ENCODE peak calls at places on chromosomes 7 and 10, in nine cellular contexts. P is pancreas; J is left lobe of liver; G is dermis microvascular lymphatic vessel endothelial cell; C is activated effector memory CD4-positive, alpha-beta T cell treated with anti-CD3 and anti-CD28 coated beads, Interleukin-2, amount 50 U/mL, for 16 hours; O is activated CD8-positive, alpha-beta T cell treated with anti-CD3 and anti-CD28 coated beads, Interleukin-2, amount 10 ng/mL, durations not matched to agents 7 days and 5 days; W is AG08395; B is HEK293T; U is aorta. I is an unnamed sample.

GRCh38 chr7:92685146-92686042 is 95.2 kb upstream of the FAM133B start:
- DNase-seq in U (no peak), O (peak), W (no peak), G (no peak), J (no peak), C (peak), P (no peak), B (no peak), I (no peak)

GRCh38 chr7:139522830-139523198 is 671 bp upstream of the CLEC2L start:
- DNase-seq in U (no peak), O (no peak), B (no peak), P (no peak), G (no peak), C (no peak), J (no peak), W (no peak), I (no peak)

GRCh38 chr7:157980774-157981173 is 606.8 kb downstream of the PTPRN2 start:
- DNase-seq in U (no peak), B (no peak), J (no peak), P (peak), O (no peak), W (no peak), G (no peak), C (peak), I (no peak)

GRCh38 chr7:86295526-86295925 is 348.2 kb upstream of the GRM3 start:
- DNase-seq in G (no peak), C (no peak), J (no peak), P (no peak), B (peak), U (no peak), W (no peak), O (no peak), I (no peak)

GRCh38 chr10:23351914-23352313 is 7.3 kb upstream of the C10orf67 start:
- DNase-seq in U (no peak), G (no peak), W (no peak), B (no peak), C (no peak), O (no peak), P (no peak), J (no peak), I (no peak)

GRCh38 chr7:137717811-137718271 is 128.9 kb downstream of the DGKI start:
- DNase-seq in O (no peak), B (peak), C (no peak), J (no peak), G (peak), W (no peak), U (peak), P (no peak), I (no peak)

GRCh38 chr7:104548861-104549260 is 220.5 kb downstream of the LHFPL3 start:
- DNase-seq in B (peak), G (peak), J (no peak), O (no peak), C (no peak), U (no peak), W (no peak), P (no peak), I (no peak)

GRCh38 chr10:47259521-47259920 is 40.5 kb upstream of the GDF10 start:
- DNase-seq in J (no peak), B (no peak), O (no peak), U (no peak), W (no peak), G (no peak), C (peak), P (no peak), I (peak)

GRCh38 chr7:14905764-14906163 is 3.2 kb upstream of the DGKB start:
- DNase-seq in B (no peak), P (no peak), W (no peak), J (no peak), C (no peak), U (no peak), G (peak), O (no peak), I (no peak)

GRCh38 chr7:46291601-46292150 is 370.6 kb upstream of the IGFBP3 start:
- DNase-seq in G (peak), J (no peak), W (peak), P (no peak), O (no peak), U (no peak), B (no peak), C (no peak), I (no peak)

GRCh38 chr7:84913731-84914130 is 273.1 kb downstream of the SEMA3D start:
- DNase-seq in J (no peak), P (no peak), G (no peak), O (no peak), C (no peak), W (peak), U (no peak), B (no peak), I (no peak)

GRCh38 chr10:68327889-68328786 is 3.7 kb upstream of the HNRNPH3 start:
- DNase-seq in B (peak), U (no peak), W (peak), P (no peak), O (no peak), J (no peak), C (no peak), G (peak), I (no peak)

GRCh38 chr7:38169862-38170261 is 8.2 kb upstream of the STARD3NL start:
- DNase-seq in O (no peak), W (peak), P (no peak), U (peak), J (no peak), C (no peak), B (no peak), G (peak), I (no peak)

GRCh38 chr7:122528879-122529481 is 169.9 kb downstream of the RNF133 start:
- DNase-seq in B (no peak), J (no peak), G (peak), W (peak), C (no peak), P (no peak), U (no peak), O (no peak), I (no peak)

GRCh38 chr7:17725761-17726160 is 214.5 kb downstream of the SNX13 start:
- DNase-seq in U (no peak), B (no peak), O (no peak), G (no peak), W (peak), P (no peak), J (no peak), C (no peak), I (no peak)

GRCh38 chr10:47222461-47222860 is 77.5 kb upstream of the GDF10 start:
- DNase-seq in O (no peak), J (no peak), U (no peak), C (no peak), B (no peak), G (no peak), W (no peak), P (no peak), I (no peak)

GRCh38 chr7:106283501-106283830 is 1.3 kb downstream of the NAMPT start:
- DNase-seq in P (no peak), C (no peak), O (no peak), U (no peak), W (no peak), J (no peak), B (no peak), G (no peak), I (no peak)

GRCh38 chr7:101783381-101784181 is 33.8 kb upstream of the CUX1 start:
- DNase-seq in J (no peak), P (no peak), B (no peak), W (no peak), O (no peak), U (no peak), G (no peak), C (no peak), I (no peak)

GRCh38 chr7:10257438-10257837 is 716.2 kb upstream of the PHF14 start:
- DNase-seq in C (no peak), O (no peak), J (no peak), G (no peak), W (no peak), B (no peak), U (no peak), P (no peak), I (no peak)

GRCh38 chr10:114271014-114271778 is 32.1 kb downstream of the VWA2 start:
- DNase-seq in J (no peak), O (no peak), G (no peak), U (no peak), C (peak), B (no peak), P (no peak), W (no peak), I (peak)

GRCh38 chr10:96089670-96090462 is 40.2 kb upstream of the ZNF518A start:
- DNase-seq in U (peak), P (peak), J (peak), W (peak), C (peak), O (peak), B (peak), G (peak), I (peak)

GRCh38 chr10:63935705-63936104 is 414.5 kb downstream of the REEP3 start:
- DNase-seq in O (no peak), B (peak), U (no peak), G (peak), J (no peak), W (no peak), C (no peak), P (no peak), I (no peak)